ENCODE peak calls at places on chromosomes 4 and X, in ten cellular contexts. E, O, J, U, G, F, W, C, L and R are unnamed samples.

GRCh38 chr4:124111411-124111810 is 601.1 kb downstream of the ANKRD50 start:
- DNase-seq in E (no peak), O (no peak), J (no peak), U (no peak), G (no peak), F (no peak), W (no peak), C (no peak), L (no peak), R (no peak)

GRCh38 chr4:182897601-182898478 is 19.3 kb downstream of the DCTD start:
- DNase-seq in E (no peak), O (no peak), J (no peak), U (no peak), G (no peak), F (no peak), W (no peak), C (no peak), L (peak; percentile 94), R (no peak)

GRCh38 chr4:146442801-146443200 is 78.9 kb downstream of the SLC10A7 start:
- DNase-seq in E (no peak), O (no peak), J (no peak), U (no peak), G (peak; percentile 85), F (no peak), W (no peak), C (peak; percentile 82), L (no peak), R (no peak)

GRCh38 chr4:58776627-58777026 is 1666.4 kb upstream of the IGFBP7 start:
- DNase-seq in E (no peak), O (no peak), J (no peak), U (no peak), G (peak; percentile 92), F (peak; percentile 12), W (no peak), C (no peak), L (no peak), R (no peak)

GRCh38 chrX:93875621-93876282 is 201.7 kb downstream of the FAM133A start:
- DNase-seq in E (no peak), O (no peak), J (no peak), U (no peak), G (peak; percentile 47), F (no peak), W (no peak), C (no peak), L (no peak), R (no peak)

GRCh38 chr4:152112887-152113286 is 352.1 kb upstream of the GATB start:
- DNase-seq in E (no peak), O (no peak), J (no peak), U (no peak), G (no peak), F (no peak), W (no peak), C (no peak), L (no peak), R (no peak)

GRCh38 chr4:41409095-41409494 is 128.9 kb upstream of the LIMCH1 start:
- DNase-seq in E (no peak), O (no peak), J (no peak), U (no peak), G (peak; percentile 17), F (no peak), W (no peak), C (peak; percentile 47), L (no peak), R (no peak)

GRCh38 chr4:119046263-119046662 is 89.4 kb upstream of the MYOZ2 start:
- DNase-seq in E (no peak), O (peak; percentile 77), J (no peak), U (peak; percentile 83), G (no peak), F (no peak), W (no peak), C (no peak), L (no peak), R (no peak)

GRCh38 chr4:99144070-99144469 is at the start of gene ADH4:
- DNase-seq in E (no peak), O (no peak), J (peak; percentile 10), U (no peak), G (peak; percentile 5), F (no peak), W (no peak), C (peak; percentile 35), L (peak; percentile 83), R (no peak)

GRCh38 chrX:69615779-69616519 is at the start of gene EDA:
- DNase-seq in E (peak; percentile 91), O (peak; percentile 63), J (peak; percentile 97), U (peak; percentile 87), G (peak; percentile 77), F (peak; percentile 49), W (peak; percentile 35), C (peak; percentile 76), L (peak; percentile 73), R (peak; percentile 79)

GRCh38 chr4:25312496-25313193 is at the start of gene ZCCHC4:
- DNase-seq in E (peak; percentile 91), O (peak; percentile 84), J (peak; percentile 94), U (peak; percentile 90), G (peak; percentile 83), F (peak; percentile 18), W (peak; percentile 81), C (peak; percentile 92), L (peak; percentile 77), R (peak; percentile 91)

GRCh38 chr4:182301736-182302135 is 58.5 kb downstream of the TENM3 start:
- DNase-seq in E (no peak), O (no peak), J (no peak), U (no peak), G (no peak), F (no peak), W (no peak), C (no peak), L (no peak), R (no peak)

GRCh38 chr4:4524364-4524763 is 17.5 kb downstream of the STX18 start:
- DNase-seq in E (peak; percentile 77), O (no peak), J (peak; percentile 71), U (no peak), G (no peak), F (no peak), W (peak; percentile 13), C (peak; percentile 27), L (no peak), R (no peak)

GRCh38 chr4:121555315-121556107 is 141.3 kb downstream of the ANXA5 start:
- DNase-seq in E (peak; percentile 9), O (no peak), J (no peak), U (no peak), G (no peak), F (no peak), W (no peak), C (peak; percentile 34), L (no peak), R (no peak)

GRCh38 chrX:11543249-11543648 is 122.5 kb downstream of the ARHGAP6 start:
- DNase-seq in E (no peak), O (no peak), J (no peak), U (no peak), G (no peak), F (no peak), W (no peak), C (no peak), L (no peak), R (no peak)

GRCh38 chr4:3239342-3239741 is 9.6 kb upstream of the MSANTD1 start:
- DNase-seq in E (no peak), O (no peak), J (no peak), U (no peak), G (no peak), F (no peak), W (no peak), C (no peak), L (no peak), R (no peak)

GRCh38 chrX:153226344-153227190 is 47.5 kb downstream of the MAGEA1 start:
- DNase-seq in E (peak; percentile 98), O (no peak), J (peak; percentile 95), U (no peak), G (peak; percentile 67), F (no peak), W (no peak), C (peak; percentile 58), L (no peak), R (no peak)

GRCh38 chr4:23930750-23931488 is 41.1 kb upstream of the PPARGC1A start:
- DNase-seq in E (peak; percentile 17), O (peak; percentile 82), J (peak; percentile 10), U (peak; percentile 86), G (no peak), F (no peak), W (no peak), C (peak; percentile 45), L (peak; percentile 75), R (peak; percentile 47)
- H3K27ac ChIP-seq in E (no peak overlapping the region), O (peak overlapping the region; percentile 19), J (no peak overlapping the region), U (peak overlapping the region; percentile 94), G (no peak overlapping the region), F (no peak overlapping the region), W (no peak overlapping the region), C (no peak overlapping the region), L (no peak overlapping the region), R (no peak overlapping the region)

GRCh38 chrX:103640401-103641155 is 11.8 kb downstream of the TCEAL1 start:
- DNase-seq in E (no peak), O (no peak), J (no peak), U (no peak), G (peak; percentile 60), F (no peak), W (no peak), C (peak; percentile 71), L (no peak), R (no peak)
- H3K27ac ChIP-seq in E (no peak overlapping the region), O (no peak overlapping the region), J (no peak overlapping the region), U (no peak overlapping the region), G (peak overlapping the region; percentile 75), F (peak overlapping the region; percentile 73), W (no peak overlapping the region), C (peak overlapping the region; percentile 79), L (no peak overlapping the region), R (no peak overlapping the region)

GRCh38 chrX:47797084-47797483 is 39.6 kb upstream of the ZNF81 start:
- DNase-seq in E (no peak), O (no peak), J (no peak), U (no peak), G (no peak), F (no peak), W (no peak), C (no peak), L (no peak), R (no peak)
- H3K27ac ChIP-seq in E (no peak overlapping the region), O (no peak overlapping the region), J (no peak overlapping the region), U (peak overlapping the region; percentile 85), G (peak overlapping the region; percentile 38), F (no peak overlapping the region), W (no peak overlapping the region), C (peak overlapping the region; percentile 81), L (no peak overlapping the region), R (no peak overlapping the region)

GRCh38 chr4:8192748-8193738 is 6.0 kb upstream of the SH3TC1 start:
- DNase-seq in E (no peak), O (no peak), J (no peak), U (peak; percentile 50), G (peak; percentile 69), F (peak; percentile 52), W (no peak), C (peak; percentile 43), L (peak; percentile 73), R (no peak)
- H3K27ac ChIP-seq in E (no peak overlapping the region), O (no peak overlapping the region), J (no peak overlapping the region), U (peak overlapping the region; percentile 91), G (no peak overlapping the region), F (peak overlapping the region; percentile 26), W (no peak overlapping the region), C (no peak overlapping the region), L (no peak overlapping the region), R (no peak overlapping the region)

DNA sequence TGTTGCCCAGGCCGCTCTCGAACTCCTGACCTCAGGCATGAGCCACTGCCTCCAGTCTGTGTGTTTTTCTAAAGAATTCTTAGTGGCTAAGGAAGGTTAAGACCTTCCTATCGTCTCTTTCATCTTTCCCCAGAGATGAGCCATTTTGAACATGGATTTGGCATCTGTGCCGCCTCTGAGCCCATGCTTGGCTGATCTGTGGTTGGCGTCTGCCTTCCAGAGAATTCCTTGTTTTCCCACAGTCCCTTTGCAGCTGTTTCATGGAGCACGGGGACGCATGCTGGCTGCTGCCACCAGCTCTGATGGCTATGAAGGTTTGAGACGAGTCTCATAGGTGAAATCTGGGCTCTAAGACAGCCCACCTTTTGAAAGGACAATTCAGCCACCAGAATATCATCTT is 60.4 kb downstream of the SHROOM2 start:
- DNase-seq in E (no peak), O (no peak), J (no peak), U (no peak), G (no peak), F (no peak), W (no peak), C (peak; percentile 5), L (no peak), R (no peak)
- H3K27ac ChIP-seq in E (peak overlapping the region; percentile 45), O (no peak overlapping the region), J (no peak overlapping the region), U (no peak overlapping the region), G (peak overlapping the region; percentile 73), F (peak overlapping the region; percentile 47), W (no peak overlapping the region), C (peak overlapping the region; percentile 74), L (no peak overlapping the region), R (no peak overlapping the region)